ENCODE peak calls at places on chromosomes 12 and 14, in eight cellular contexts. J, M, Z, D, G, X, B and I are unnamed samples.

GRCh38 chr12:9699898-9700605 is 30.5 kb downstream of the CLEC2D start:
- DNase-seq in G (no peak), X (no peak), J (no peak), D (no peak), Z (no peak), M (no peak), B (no peak), I (no peak)

GRCh38 chr12:2108166-2108565 is 55.4 kb downstream of the CACNA1C start:
- DNase-seq in D (no peak), J (no peak), M (no peak), X (no peak), Z (no peak), G (no peak), B (no peak), I (no peak)

GRCh38 chr12:13980548-13981295 is 680 bp downstream of the GRIN2B start:
- DNase-seq in M (no peak), D (peak; percentile 81), X (no peak), Z (peak; percentile 53), J (no peak), B (no peak), G (no peak), I (no peak)

GRCh38 chr14:21498540-21499526 is 12.3 kb downstream of the METTL3 start:
- DNase-seq in Z (peak; percentile 64), D (no peak), G (no peak), J (peak; percentile 16), M (no peak), X (peak; percentile 40), B (no peak), I (no peak)

GRCh38 chr14:105437723-105438500 is 18.3 kb downstream of the MTA1 start:
- DNase-seq in Z (no peak), D (peak; percentile 57), J (no peak), M (no peak), G (no peak), B (no peak), X (no peak), I (no peak)

GRCh38 chr14:21997300-21997699 is 323.7 kb upstream of the OR4E1 start:
- DNase-seq in J (no peak), X (peak; percentile 37), G (no peak), B (no peak), Z (no peak), D (no peak), M (no peak), I (no peak)

GRCh38 chr12:56385873-56386272 is 23.2 kb upstream of the APOF start:
- DNase-seq in B (no peak), M (no peak), X (no peak), J (no peak), D (no peak), Z (no peak), G (no peak), I (no peak)

GRCh38 chr14:96205059-96205993 is 687 bp downstream of the BDKRB2 start:
- DNase-seq in G (no peak), M (no peak), Z (no peak), D (no peak), J (no peak), X (no peak), B (no peak), I (no peak)

GRCh38 chr12:58819945-58820344 is 100.4 kb downstream of the LRIG3 start:
- DNase-seq in B (no peak), D (no peak), M (no peak), J (no peak), Z (no peak), X (no peak), G (no peak), I (no peak)

GRCh38 chr12:1093166-1093751 is 102.2 kb downstream of the ERC1 start:
- DNase-seq in M (no peak), G (peak; percentile 28), D (no peak), J (peak; percentile 47), Z (peak; percentile 64), B (no peak), X (peak; percentile 44), I (no peak)